ENCODE peak calls at places on chromosomes 11 and 22, in five cellular contexts. R is MCF 10A; X is fibroblast of villous mesenchyme; U is fibroblast of the aortic adventitia; T is CD8-positive, alpha-beta T cell. L is an unnamed sample.

GRCh38 chr22:28896611-28897010 is 13.2 kb downstream of the ZNRF3 start:
- DNase-seq in R (peak), T (no peak), U (no peak), X (no peak), L (no peak)

GRCh38 chr22:45793161-45793560 is 121.5 kb downstream of the ATXN10 start:
- DNase-seq in X (no peak), U (no peak), R (no peak), T (no peak), L (no peak)

GRCh38 chr11:117220999-117221774 is 10.7 kb downstream of the PCSK7 start:
- DNase-seq in T (no peak), U (peak), X (no peak), R (no peak), L (no peak)

GRCh38 chr22:38414009-38414395 is 41.0 kb downstream of the KCNJ4 start:
- DNase-seq in U (no peak), X (no peak), T (no peak), R (no peak), L (no peak)

GRCh38 chr11:125376117-125376516 is 119.9 kb downstream of the FEZ1 start:
- DNase-seq in T (no peak), R (peak), U (peak), X (no peak), L (peak)

GRCh38 chr11:27214713-27215112 is 148.3 kb downstream of the CCDC34 start:
- DNase-seq in R (no peak), U (no peak), X (no peak), T (no peak), L (no peak)

GRCh38 chr22:47154621-47155081 is 392.2 kb downstream of the TBC1D22A start:
- DNase-seq in T (no peak), R (peak), X (peak), U (peak), L (no peak)

GRCh38 chr11:1388763-1389102 is 1.0 kb upstream of the BRSK2 start:
- DNase-seq in R (no peak), X (no peak), U (no peak), T (no peak), L (no peak)

GRCh38 chr11:2233693-2234455 is 36.5 kb downstream of the ASCL2 start:
- DNase-seq in X (no peak), U (no peak), T (no peak), R (no peak), L (no peak)

GRCh38 chr11:34243620-34244493 is 114.0 kb downstream of the ABTB2 start:
- DNase-seq in X (peak), R (peak), T (no peak), U (peak), L (no peak)

GRCh38 chr11:12158926-12159325 is 48.5 kb downstream of the MICAL2 start:
- DNase-seq in R (no peak), X (peak), T (no peak), U (no peak), L (no peak)

GRCh38 chr11:12160680-12161079 is 50.3 kb downstream of the MICAL2 start:
- DNase-seq in X (peak), U (no peak), R (no peak), T (no peak), L (no peak)

GRCh38 chr11:12161137-12161536 is 50.7 kb downstream of the MICAL2 start:
- DNase-seq in T (no peak), R (no peak), X (no peak), U (no peak), L (no peak)

GRCh38 chr11:12160231-12160630 is 49.8 kb downstream of the MICAL2 start:
- DNase-seq in X (no peak), R (no peak), U (no peak), T (no peak), L (no peak)

DNA sequence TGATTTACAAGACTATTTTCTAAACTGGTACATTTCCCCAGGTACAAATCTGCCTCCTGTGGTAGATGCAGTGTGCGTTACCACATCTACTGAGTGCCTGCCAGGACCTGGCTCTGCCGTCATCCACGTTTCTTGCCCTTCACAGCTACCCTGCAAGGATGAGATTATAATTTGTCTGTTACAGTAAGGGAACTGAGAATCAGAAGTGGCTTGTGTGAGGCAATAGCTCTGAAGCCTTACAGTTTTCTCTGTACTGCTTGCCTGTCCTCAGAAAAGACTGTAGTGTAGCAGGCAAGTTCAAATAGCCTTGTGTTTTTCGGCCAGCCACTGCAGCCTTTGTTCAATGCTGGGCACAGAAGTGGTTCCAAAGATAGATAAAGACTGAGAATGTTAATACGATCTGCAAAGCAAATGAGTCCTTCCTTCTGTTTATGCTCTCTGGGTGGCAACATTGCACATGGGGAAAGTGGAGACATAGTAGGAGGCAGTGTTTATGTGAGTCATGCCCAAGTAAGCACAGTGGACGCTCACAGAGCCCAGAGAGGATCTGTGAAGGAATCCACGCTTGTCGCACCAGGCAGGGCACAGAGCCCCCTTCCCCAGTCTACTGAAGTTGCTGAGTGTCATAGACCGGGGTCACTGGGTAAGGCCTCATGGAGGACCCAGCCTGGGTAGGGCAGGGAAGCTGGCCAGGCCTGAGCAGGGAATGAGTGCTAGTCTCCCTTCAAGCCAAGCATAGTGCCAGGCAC is 49.1 kb downstream of the MICAL2 start:
- DNase-seq in U (peak), R (peak), X (peak), T (no peak), L (no peak)
- TF ChIP-seq CTCF in U (no peak), R (no peak), X (peak), T (no peak), L (no peak)

DNA sequence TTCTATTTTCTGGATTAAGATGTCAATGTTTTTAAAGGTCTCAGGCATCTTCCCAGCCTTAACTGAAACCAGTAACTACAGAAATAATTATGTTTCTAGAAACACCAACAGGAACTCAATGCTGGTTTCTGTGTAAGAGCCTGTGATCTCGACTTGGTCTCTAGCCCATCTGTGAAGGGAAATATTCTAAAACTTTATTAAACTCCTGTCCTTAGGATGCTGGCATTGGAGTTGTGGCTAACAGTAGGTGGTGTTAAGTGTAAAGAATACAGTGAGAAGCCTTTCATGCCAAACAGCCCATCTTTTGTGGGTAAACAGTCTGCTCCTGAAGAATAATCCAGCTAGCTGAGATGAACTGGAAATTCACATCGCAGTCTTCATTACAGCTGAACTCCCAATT is 133.2 kb downstream of the ADAMTS15 start:
- DNase-seq in R (no peak), X (no peak), T (no peak), U (peak), L (no peak)
- TF ChIP-seq CTCF in R (no peak), X (no peak), T (no peak), U (peak), L (no peak)

DNA sequence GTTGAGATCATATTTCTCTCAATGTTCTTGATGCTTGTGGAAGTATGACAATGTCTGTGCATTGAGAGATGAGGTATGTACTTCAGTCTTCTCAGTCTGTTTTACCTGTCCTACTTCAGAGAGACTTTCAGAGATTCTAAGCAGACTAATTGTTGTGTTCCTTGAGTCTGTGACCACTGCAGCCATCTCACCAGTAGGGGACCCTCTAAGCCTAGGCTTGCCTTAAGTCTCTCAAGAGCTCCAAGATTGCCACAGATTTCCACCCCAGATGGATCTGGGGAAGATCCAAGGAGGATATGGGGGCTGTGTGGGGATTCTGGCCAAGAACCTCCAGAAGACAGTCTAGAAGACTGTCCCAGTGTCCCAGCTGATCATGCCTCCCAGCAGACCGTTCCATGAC is 179.9 kb upstream of the PLET1 start:
- DNase-seq in U (no peak), R (peak), X (no peak), T (no peak), L (no peak)
- TF ChIP-seq CTCF in U (no peak), R (no peak), X (peak), T (no peak), L (no peak)

DNA sequence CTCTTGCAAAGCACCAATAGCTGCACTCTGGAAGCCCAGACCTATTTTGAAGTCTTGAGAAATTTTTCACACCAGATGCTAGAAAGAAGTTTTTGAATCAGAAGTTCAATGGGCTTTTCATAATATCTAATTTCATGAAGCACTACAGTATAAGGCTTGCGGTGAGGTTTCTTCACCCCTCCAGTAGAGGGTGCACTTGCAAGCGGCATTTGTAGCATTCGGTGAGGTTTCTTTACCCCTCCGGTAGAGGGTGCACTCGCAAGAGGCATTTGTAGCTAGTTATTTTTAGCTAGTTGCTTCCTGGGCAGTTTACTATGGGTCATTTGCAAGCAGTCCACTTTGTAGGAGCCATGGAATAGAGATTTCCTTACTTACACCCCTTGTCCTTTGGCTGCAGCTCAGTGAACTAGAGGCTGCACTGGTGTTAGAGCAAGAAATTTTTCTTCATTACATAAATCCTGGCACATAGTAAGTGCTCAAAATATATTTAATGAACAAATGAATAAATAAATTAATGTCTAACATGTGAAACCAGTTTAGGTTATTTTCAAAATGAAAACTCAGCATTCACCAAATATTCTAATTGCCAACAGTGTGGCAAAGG is 7.8 kb upstream of the NOX4 start:
- DNase-seq in U (no peak), T (no peak), X (no peak), R (peak), L (no peak)
- TF ChIP-seq CTCF in U (no peak), T (no peak), X (no peak), R (peak), L (no peak)

GRCh38 chr11:132140056-132140455 is 769.6 kb downstream of the NTM start:
- DNase-seq in R (no peak), X (no peak), U (no peak), T (no peak), L (no peak)
- TF ChIP-seq CTCF in R (no peak), X (no peak), U (no peak), T (no peak), L (no peak)

GRCh38 chr22:26479043-26479791 is 4.4 kb downstream of the HPS4 start:
- DNase-seq in X (no peak), T (no peak), R (no peak), U (no peak), L (no peak)
- TF ChIP-seq CTCF in X (no peak), T (no peak), R (no peak), U (no peak), L (no peak)

GRCh38 chr11:119307219-119307618 is 9.7 kb downstream of the MCAM start:
- DNase-seq in T (no peak), R (no peak), X (no peak), U (no peak), L (no peak)
- TF ChIP-seq CTCF in T (no peak), R (no peak), X (no peak), U (no peak), L (no peak)

GRCh38 chr11:119704849-119705248 is 24.2 kb downstream of the NECTIN1 start:
- DNase-seq in X (no peak), U (no peak), R (no peak), T (no peak), L (no peak)

GRCh38 chr11:119706029-119706428 is 23.0 kb downstream of the NECTIN1 start:
- DNase-seq in U (no peak), R (no peak), T (no peak), X (no peak), L (no peak)

GRCh38 chr11:119709171-119709570 is 19.8 kb downstream of the NECTIN1 start:
- DNase-seq in R (no peak), X (no peak), U (no peak), T (no peak), L (no peak)

GRCh38 chr11:119705362-119705761 is 23.6 kb downstream of the NECTIN1 start:
- DNase-seq in U (no peak), T (no peak), X (no peak), R (no peak), L (no peak)

GRCh38 chr11:119706887-119707286 is 22.1 kb downstream of the NECTIN1 start:
- DNase-seq in U (no peak), R (no peak), X (no peak), T (no peak), L (no peak)
- TF ChIP-seq CTCF in U (no peak), R (no peak), X (peak), T (no peak), L (no peak)

L was measured in omental fat pad.